ENCODE peak calls at places on chromosome 12, in nine cellular contexts. One of them, this sample, is unnamed.

GRCh38 chr12:122825773-122826724 is 9.2 kb upstream of the HIP1R start:
- DNase-seq in AG04449: no peak
- DNase-seq in fibroblast of lung: peak; percentile 20
- DNase-seq in left ventricle myocardium inferior: no peak
- DNase-seq in lower leg skin: no peak
- DNase-seq in fibroblast of mammary gland: no peak
- DNase-seq in heart right ventricle: no peak
- DNase-seq in AG09309: no peak
- DNase-seq in sigmoid colon: peak; percentile 59
- DNase-seq in this sample: peak; percentile 12

GRCh38 chr12:32159925-32160324 is 53.3 kb downstream of the BICD1 start:
- DNase-seq in AG09309: no peak
- DNase-seq in fibroblast of lung: peak; percentile 80
- DNase-seq in left ventricle myocardium inferior: no peak
- DNase-seq in lower leg skin: no peak
- DNase-seq in fibroblast of mammary gland: no peak
- DNase-seq in AG04449: no peak
- DNase-seq in heart right ventricle: no peak
- DNase-seq in sigmoid colon: no peak
- DNase-seq in this sample: peak; percentile 11

GRCh38 chr12:7459973-7460372 is 16.0 kb upstream of the CD163L1 start:
- DNase-seq in fibroblast of lung: no peak
- DNase-seq in sigmoid colon: no peak
- DNase-seq in lower leg skin: no peak
- DNase-seq in heart right ventricle: no peak
- DNase-seq in AG04449: no peak
- DNase-seq in left ventricle myocardium inferior: no peak
- DNase-seq in AG09309: no peak
- DNase-seq in fibroblast of mammary gland: no peak
- DNase-seq in this sample: no peak

GRCh38 chr12:32312049-32312670 is 87.2 kb upstream of the FGD4 start:
- DNase-seq in fibroblast of mammary gland: peak; percentile 73
- DNase-seq in sigmoid colon: no peak
- DNase-seq in AG04449: peak; percentile 14
- DNase-seq in fibroblast of lung: peak; percentile 66
- DNase-seq in heart right ventricle: no peak
- DNase-seq in left ventricle myocardium inferior: no peak
- DNase-seq in lower leg skin: no peak
- DNase-seq in AG09309: peak; percentile 55
- DNase-seq in this sample: peak; percentile 80

GRCh38 chr12:726281-727140 is 25.9 kb upstream of the WNK1 start:
- DNase-seq in fibroblast of mammary gland: peak; percentile 71
- DNase-seq in left ventricle myocardium inferior: no peak
- DNase-seq in fibroblast of lung: peak; percentile 67
- DNase-seq in AG09309: no peak
- DNase-seq in heart right ventricle: no peak
- DNase-seq in sigmoid colon: no peak
- DNase-seq in AG04449: no peak
- DNase-seq in lower leg skin: no peak
- DNase-seq in this sample: no peak

GRCh38 chr12:1587927-1588573 is 6.3 kb downstream of the FBXL14 start:
- DNase-seq in AG04449: no peak
- DNase-seq in fibroblast of lung: no peak
- DNase-seq in fibroblast of mammary gland: no peak
- DNase-seq in AG09309: no peak
- DNase-seq in sigmoid colon: no peak
- DNase-seq in heart right ventricle: no peak
- DNase-seq in lower leg skin: no peak
- DNase-seq in left ventricle myocardium inferior: no peak
- DNase-seq in this sample: no peak

GRCh38 chr12:1212529-1212928 is 221.5 kb downstream of the ERC1 start:
- DNase-seq in left ventricle myocardium inferior: no peak
- DNase-seq in heart right ventricle: no peak
- DNase-seq in sigmoid colon: no peak
- DNase-seq in lower leg skin: no peak
- DNase-seq in fibroblast of lung: no peak
- DNase-seq in AG04449: no peak
- DNase-seq in fibroblast of mammary gland: no peak
- DNase-seq in AG09309: no peak
- DNase-seq in this sample: no peak

GRCh38 chr12:30023186-30023585 is 239.4 kb upstream of the TMTC1 start:
- DNase-seq in AG04449: no peak
- DNase-seq in left ventricle myocardium inferior: no peak
- DNase-seq in lower leg skin: no peak
- DNase-seq in sigmoid colon: no peak
- DNase-seq in fibroblast of mammary gland: no peak
- DNase-seq in AG09309: no peak
- DNase-seq in fibroblast of lung: peak; percentile 73
- DNase-seq in heart right ventricle: no peak
- DNase-seq in this sample: no peak

GRCh38 chr12:49089831-49090773 is 4.5 kb downstream of the DHH start:
- DNase-seq in AG04449: no peak
- DNase-seq in fibroblast of mammary gland: peak; percentile 43
- DNase-seq in AG09309: no peak
- DNase-seq in fibroblast of lung: peak; percentile 57
- DNase-seq in heart right ventricle: peak; percentile 40
- DNase-seq in left ventricle myocardium inferior: peak; percentile 39
- DNase-seq in sigmoid colon: no peak
- DNase-seq in lower leg skin: no peak
- DNase-seq in this sample: peak; percentile 50

GRCh38 chr12:114823701-114824100 is 139.7 kb upstream of the TBX3 start:
- DNase-seq in fibroblast of lung: no peak
- DNase-seq in heart right ventricle: no peak
- DNase-seq in fibroblast of mammary gland: no peak
- DNase-seq in left ventricle myocardium inferior: no peak
- DNase-seq in AG09309: no peak
- DNase-seq in sigmoid colon: no peak
- DNase-seq in lower leg skin: no peak
- DNase-seq in AG04449: no peak
- DNase-seq in this sample: no peak

GRCh38 chr12:11136075-11136474 is 1.6 kb upstream of the TAS2R30 start:
- DNase-seq in fibroblast of lung: no peak
- DNase-seq in sigmoid colon: no peak
- DNase-seq in AG04449: no peak
- DNase-seq in left ventricle myocardium inferior: no peak
- DNase-seq in fibroblast of mammary gland: no peak
- DNase-seq in lower leg skin: no peak
- DNase-seq in AG09309: no peak
- DNase-seq in heart right ventricle: no peak
- DNase-seq in this sample: no peak

GRCh38 chr12:8860165-8860961 is 37.9 kb downstream of the A2ML1 start:
- DNase-seq in AG09309: no peak
- DNase-seq in AG04449: peak; percentile 5
- DNase-seq in sigmoid colon: no peak
- DNase-seq in lower leg skin: no peak
- DNase-seq in fibroblast of mammary gland: peak; percentile 66
- DNase-seq in fibroblast of lung: peak; percentile 41
- DNase-seq in heart right ventricle: peak; percentile 13
- DNase-seq in left ventricle myocardium inferior: peak; percentile 29
- DNase-seq in this sample: peak; percentile 54

GRCh38 chr12:93181396-93181965 is 196.2 kb upstream of the NUDT4 start:
- DNase-seq in fibroblast of lung: peak; percentile 84
- DNase-seq in lower leg skin: no peak
- DNase-seq in heart right ventricle: no peak
- DNase-seq in AG04449: no peak
- DNase-seq in fibroblast of mammary gland: no peak
- DNase-seq in sigmoid colon: no peak
- DNase-seq in AG09309: no peak
- DNase-seq in left ventricle myocardium inferior: no peak
- DNase-seq in this sample: no peak

GRCh38 chr12:132324841-132325732 is 4.3 kb downstream of the GALNT9 start:
- DNase-seq in AG09309: no peak
- DNase-seq in sigmoid colon: no peak
- DNase-seq in left ventricle myocardium inferior: no peak
- DNase-seq in AG04449: no peak
- DNase-seq in fibroblast of mammary gland: no peak
- DNase-seq in fibroblast of lung: no peak
- DNase-seq in lower leg skin: no peak
- DNase-seq in heart right ventricle: no peak
- DNase-seq in this sample: no peak

GRCh38 chr12:95169368-95169767 is 47.9 kb downstream of the FGD6 start:
- DNase-seq in AG09309: peak; percentile 40
- DNase-seq in sigmoid colon: no peak
- DNase-seq in heart right ventricle: no peak
- DNase-seq in fibroblast of lung: peak; percentile 89
- DNase-seq in lower leg skin: no peak
- DNase-seq in fibroblast of mammary gland: peak; percentile 79
- DNase-seq in left ventricle myocardium inferior: no peak
- DNase-seq in AG04449: peak; percentile 33
- DNase-seq in this sample: peak; percentile 95

GRCh38 chr12:71954040-71954649 is 15.5 kb downstream of the TPH2 start:
- DNase-seq in AG09309: no peak
- DNase-seq in lower leg skin: no peak
- DNase-seq in AG04449: no peak
- DNase-seq in left ventricle myocardium inferior: no peak
- DNase-seq in heart right ventricle: no peak
- DNase-seq in fibroblast of mammary gland: no peak
- DNase-seq in sigmoid colon: no peak
- DNase-seq in fibroblast of lung: no peak
- DNase-seq in this sample: no peak

GRCh38 chr12:99043319-99043914 is 398.3 kb downstream of the APAF1 start:
- DNase-seq in sigmoid colon: no peak
- DNase-seq in heart right ventricle: peak; percentile 57
- DNase-seq in lower leg skin: no peak
- DNase-seq in AG04449: peak; percentile 23
- DNase-seq in fibroblast of lung: peak; percentile 50
- DNase-seq in AG09309: peak; percentile 35
- DNase-seq in left ventricle myocardium inferior: peak; percentile 53
- DNase-seq in fibroblast of mammary gland: peak; percentile 68
- DNase-seq in this sample: peak; percentile 61

GRCh38 chr12:42447371-42447786 is 121.4 kb downstream of the PPHLN1 start:
- DNase-seq in lower leg skin: no peak
- DNase-seq in heart right ventricle: no peak
- DNase-seq in sigmoid colon: no peak
- DNase-seq in AG09309: no peak
- DNase-seq in fibroblast of lung: peak; percentile 64
- DNase-seq in fibroblast of mammary gland: no peak
- DNase-seq in left ventricle myocardium inferior: no peak
- DNase-seq in AG04449: no peak
- DNase-seq in this sample: no peak

GRCh38 chr12:12079291-12079690 is 8.6 kb downstream of the BCL2L14 start:
- DNase-seq in fibroblast of mammary gland: peak; percentile 67
- DNase-seq in AG04449: no peak
- DNase-seq in left ventricle myocardium inferior: no peak
- DNase-seq in fibroblast of lung: peak; percentile 74
- DNase-seq in heart right ventricle: no peak
- DNase-seq in lower leg skin: no peak
- DNase-seq in AG09309: no peak
- DNase-seq in sigmoid colon: no peak
- DNase-seq in this sample: no peak

GRCh38 chr12:102421801-102422583 is 58.4 kb downstream of the IGF1 start:
- DNase-seq in AG09309: no peak
- DNase-seq in AG04449: no peak
- DNase-seq in fibroblast of mammary gland: no peak
- DNase-seq in lower leg skin: no peak
- DNase-seq in heart right ventricle: no peak
- DNase-seq in sigmoid colon: no peak
- DNase-seq in left ventricle myocardium inferior: no peak
- DNase-seq in fibroblast of lung: no peak
- DNase-seq in this sample: peak; percentile 38

GRCh38 chr12:107900588-107900987 is 126.1 kb downstream of the ASCL4 start:
- DNase-seq in lower leg skin: no peak
- DNase-seq in fibroblast of mammary gland: no peak
- DNase-seq in left ventricle myocardium inferior: no peak
- DNase-seq in AG09309: no peak
- DNase-seq in heart right ventricle: no peak
- DNase-seq in AG04449: no peak
- DNase-seq in sigmoid colon: no peak
- DNase-seq in fibroblast of lung: no peak
- DNase-seq in this sample: no peak
- H3K4me3 ChIP-seq in lower leg skin: no peak overlapping the region
- H3K4me3 ChIP-seq in fibroblast of mammary gland: no peak overlapping the region
- H3K4me3 ChIP-seq in left ventricle myocardium inferior: no peak overlapping the region
- H3K4me3 ChIP-seq in AG09309: no peak overlapping the region
- H3K4me3 ChIP-seq in heart right ventricle: no peak overlapping the region
- H3K4me3 ChIP-seq in AG04449: no peak overlapping the region
- H3K4me3 ChIP-seq in sigmoid colon: no peak overlapping the region
- H3K4me3 ChIP-seq in fibroblast of lung: no peak overlapping the region
- H3K4me3 ChIP-seq in this sample: no peak overlapping the region

GRCh38 chr12:27384261-27384590 is 51.6 kb downstream of the BMAL2 start:
- DNase-seq in AG04449: no peak
- DNase-seq in AG09309: no peak
- DNase-seq in heart right ventricle: no peak
- DNase-seq in sigmoid colon: no peak
- DNase-seq in lower leg skin: no peak
- DNase-seq in fibroblast of lung: no peak
- DNase-seq in fibroblast of mammary gland: no peak
- DNase-seq in left ventricle myocardium inferior: no peak
- DNase-seq in this sample: no peak
- TF ChIP-seq CTCF in AG04449: no peak
- TF ChIP-seq CTCF in AG09309: no peak
- TF ChIP-seq CTCF in heart right ventricle: no peak
- TF ChIP-seq CTCF in sigmoid colon: no peak
- TF ChIP-seq CTCF in lower leg skin: no peak
- TF ChIP-seq CTCF in fibroblast of lung: no peak
- TF ChIP-seq CTCF in fibroblast of mammary gland: no peak
- TF ChIP-seq CTCF in left ventricle myocardium inferior: no peak
- TF ChIP-seq CTCF in this sample: no peak

GRCh38 chr12:83461326-83461985 is 774.8 kb downstream of the TMTC2 start:
- DNase-seq in AG04449: no peak
- DNase-seq in heart right ventricle: no peak
- DNase-seq in sigmoid colon: no peak
- DNase-seq in lower leg skin: no peak
- DNase-seq in AG09309: peak; percentile 1
- DNase-seq in fibroblast of mammary gland: peak; percentile 5
- DNase-seq in left ventricle myocardium inferior: no peak
- DNase-seq in fibroblast of lung: peak; percentile 1
- DNase-seq in this sample: peak; percentile 32

GRCh38 chr12:83465632-83466031 is 778.9 kb downstream of the TMTC2 start:
- DNase-seq in fibroblast of lung: no peak
- DNase-seq in heart right ventricle: no peak
- DNase-seq in lower leg skin: no peak
- DNase-seq in left ventricle myocardium inferior: no peak
- DNase-seq in AG09309: no peak
- DNase-seq in sigmoid colon: no peak
- DNase-seq in fibroblast of mammary gland: no peak
- DNase-seq in AG04449: no peak
- DNase-seq in this sample: no peak

DNA sequence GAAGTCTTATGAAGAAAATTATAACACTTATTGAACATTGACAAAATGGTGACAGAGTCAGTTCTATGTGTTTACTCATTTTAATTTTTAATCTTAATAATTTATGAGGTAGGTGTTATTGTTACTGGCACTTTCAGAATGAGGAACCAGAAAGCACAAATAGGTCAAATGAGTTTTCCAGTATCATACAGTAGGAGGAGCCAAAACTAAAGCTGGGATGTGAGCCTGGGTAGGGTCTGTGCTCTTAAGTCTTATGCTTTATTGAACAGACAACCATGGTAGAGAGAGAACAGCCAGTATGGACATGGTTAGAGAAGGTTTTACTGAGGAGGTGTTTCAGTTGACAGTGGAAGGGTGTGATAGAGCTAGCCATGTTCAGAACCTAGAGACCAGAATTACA is 775.7 kb downstream of the TMTC2 start:
- DNase-seq in fibroblast of mammary gland: no peak
- DNase-seq in AG04449: no peak
- DNase-seq in lower leg skin: no peak
- DNase-seq in fibroblast of lung: no peak
- DNase-seq in left ventricle myocardium inferior: no peak
- DNase-seq in AG09309: no peak
- DNase-seq in sigmoid colon: no peak
- DNase-seq in heart right ventricle: no peak
- DNase-seq in this sample: no peak
- H3K4me3 ChIP-seq in fibroblast of mammary gland: no peak overlapping the region
- H3K4me3 ChIP-seq in AG04449: no peak overlapping the region
- H3K4me3 ChIP-seq in lower leg skin: no peak overlapping the region
- H3K4me3 ChIP-seq in fibroblast of lung: no peak overlapping the region
- H3K4me3 ChIP-seq in left ventricle myocardium inferior: no peak overlapping the region
- H3K4me3 ChIP-seq in AG09309: no peak overlapping the region
- H3K4me3 ChIP-seq in sigmoid colon: no peak overlapping the region
- H3K4me3 ChIP-seq in heart right ventricle: no peak overlapping the region
- H3K4me3 ChIP-seq in this sample: no peak overlapping the region

GRCh38 chr12:27705263-27705662 is 5.4 kb upstream of the MRPS35 start:
- DNase-seq in fibroblast of mammary gland: no peak
- DNase-seq in sigmoid colon: no peak
- DNase-seq in AG04449: no peak
- DNase-seq in heart right ventricle: no peak
- DNase-seq in fibroblast of lung: no peak
- DNase-seq in lower leg skin: no peak
- DNase-seq in left ventricle myocardium inferior: no peak
- DNase-seq in AG09309: no peak
- DNase-seq in this sample: no peak
- TF ChIP-seq CTCF in fibroblast of mammary gland: no peak
- TF ChIP-seq CTCF in sigmoid colon: no peak
- TF ChIP-seq CTCF in AG04449: no peak
- TF ChIP-seq CTCF in heart right ventricle: no peak
- TF ChIP-seq CTCF in fibroblast of lung: no peak
- TF ChIP-seq CTCF in lower leg skin: no peak
- TF ChIP-seq CTCF in left ventricle myocardium inferior: no peak
- TF ChIP-seq CTCF in AG09309: no peak
- TF ChIP-seq CTCF in this sample: no peak

This sample was measured in fibroblast of villous mesenchyme.